ENCODE peak calls at places on chromosomes 6 and 20, in ten cellular contexts. One of them, this sample, is unnamed.
A peak's percentile ranks its signal among the peaks of the same experiment; 100 is the strongest.

GRCh38 chr20:50289581-50289980 is 99.0 kb downstream of the CEBPB start:
- DNase-seq in GM12864: no peak
- DNase-seq in HCT116: no peak
- DNase-seq in stimulated activated CD4-positive, alpha-beta T cell treated with anti-CD3 and anti-CD28 coated beads, Interleukin-4, amount 100 ng/mL, for 24 hours: no peak
- DNase-seq in left cardiac atrium: no peak
- DNase-seq in WTC11: no peak
- DNase-seq in activated gamma-delta T cell treated with anti-CD3 and anti-CD28 coated beads, Interleukin-2, amount 50 U/mL, for 16 hours: no peak
- DNase-seq in KBM-7: no peak
- DNase-seq in effector memory CD8-positive, alpha-beta T cell: no peak
- DNase-seq in astrocyte of the cerebellum: no peak
- DNase-seq in this sample: no peak

GRCh38 chr6:129750390-129750789 is 40.4 kb upstream of the ARHGAP18 start:
- DNase-seq in GM12864: no peak
- DNase-seq in HCT116: no peak
- DNase-seq in stimulated activated CD4-positive, alpha-beta T cell treated with anti-CD3 and anti-CD28 coated beads, Interleukin-4, amount 100 ng/mL, for 24 hours: no peak
- DNase-seq in left cardiac atrium: no peak
- DNase-seq in WTC11: no peak
- DNase-seq in activated gamma-delta T cell treated with anti-CD3 and anti-CD28 coated beads, Interleukin-2, amount 50 U/mL, for 16 hours: no peak
- DNase-seq in KBM-7: no peak
- DNase-seq in effector memory CD8-positive, alpha-beta T cell: no peak
- DNase-seq in astrocyte of the cerebellum: no peak
- DNase-seq in this sample: no peak

GRCh38 chr6:125325586-125325985 is 23.8 kb upstream of the HDDC2 start:
- DNase-seq in GM12864: no peak
- DNase-seq in HCT116: no peak
- DNase-seq in stimulated activated CD4-positive, alpha-beta T cell treated with anti-CD3 and anti-CD28 coated beads, Interleukin-4, amount 100 ng/mL, for 24 hours: no peak
- DNase-seq in left cardiac atrium: no peak
- DNase-seq in WTC11: no peak
- DNase-seq in activated gamma-delta T cell treated with anti-CD3 and anti-CD28 coated beads, Interleukin-2, amount 50 U/mL, for 16 hours: no peak
- DNase-seq in KBM-7: no peak
- DNase-seq in effector memory CD8-positive, alpha-beta T cell: no peak
- DNase-seq in astrocyte of the cerebellum: no peak
- DNase-seq in this sample: no peak

GRCh38 chr20:50957276-50957675 is 1.1 kb downstream of the DPM1 start:
- DNase-seq in GM12864: no peak
- DNase-seq in HCT116: no peak
- DNase-seq in stimulated activated CD4-positive, alpha-beta T cell treated with anti-CD3 and anti-CD28 coated beads, Interleukin-4, amount 100 ng/mL, for 24 hours: no peak
- DNase-seq in left cardiac atrium: no peak
- DNase-seq in WTC11: no peak
- DNase-seq in activated gamma-delta T cell treated with anti-CD3 and anti-CD28 coated beads, Interleukin-2, amount 50 U/mL, for 16 hours: no peak
- DNase-seq in KBM-7: peak; percentile 14
- DNase-seq in effector memory CD8-positive, alpha-beta T cell: no peak
- DNase-seq in astrocyte of the cerebellum: no peak
- DNase-seq in this sample: no peak

GRCh38 chr20:43188861-43189613 is 669 bp downstream of the PTPRT start:
- DNase-seq in GM12864: no peak
- DNase-seq in HCT116: no peak
- DNase-seq in stimulated activated CD4-positive, alpha-beta T cell treated with anti-CD3 and anti-CD28 coated beads, Interleukin-4, amount 100 ng/mL, for 24 hours: no peak
- DNase-seq in left cardiac atrium: no peak
- DNase-seq in WTC11: peak; percentile 30
- DNase-seq in activated gamma-delta T cell treated with anti-CD3 and anti-CD28 coated beads, Interleukin-2, amount 50 U/mL, for 16 hours: no peak
- DNase-seq in KBM-7: no peak
- DNase-seq in effector memory CD8-positive, alpha-beta T cell: no peak
- DNase-seq in astrocyte of the cerebellum: no peak
- DNase-seq in this sample: no peak

GRCh38 chr6:135167617-135168016 is 13.5 kb upstream of the MYB start:
- DNase-seq in GM12864: no peak
- DNase-seq in HCT116: no peak
- DNase-seq in stimulated activated CD4-positive, alpha-beta T cell treated with anti-CD3 and anti-CD28 coated beads, Interleukin-4, amount 100 ng/mL, for 24 hours: no peak
- DNase-seq in left cardiac atrium: no peak
- DNase-seq in WTC11: no peak
- DNase-seq in activated gamma-delta T cell treated with anti-CD3 and anti-CD28 coated beads, Interleukin-2, amount 50 U/mL, for 16 hours: no peak
- DNase-seq in KBM-7: no peak
- DNase-seq in effector memory CD8-positive, alpha-beta T cell: no peak
- DNase-seq in astrocyte of the cerebellum: no peak
- DNase-seq in this sample: no peak

GRCh38 chr6:169701218-169701952 is 444 bp downstream of the WDR27 start:
- DNase-seq in GM12864: no peak
- DNase-seq in HCT116: no peak
- DNase-seq in stimulated activated CD4-positive, alpha-beta T cell treated with anti-CD3 and anti-CD28 coated beads, Interleukin-4, amount 100 ng/mL, for 24 hours: peak; percentile 16
- DNase-seq in left cardiac atrium: no peak
- DNase-seq in WTC11: no peak
- DNase-seq in activated gamma-delta T cell treated with anti-CD3 and anti-CD28 coated beads, Interleukin-2, amount 50 U/mL, for 16 hours: no peak
- DNase-seq in KBM-7: no peak
- DNase-seq in effector memory CD8-positive, alpha-beta T cell: no peak
- DNase-seq in astrocyte of the cerebellum: no peak
- DNase-seq in this sample: no peak

GRCh38 chr20:34222208-34222607 is 19.0 kb upstream of the ASIP start:
- DNase-seq in GM12864: no peak
- DNase-seq in HCT116: no peak
- DNase-seq in stimulated activated CD4-positive, alpha-beta T cell treated with anti-CD3 and anti-CD28 coated beads, Interleukin-4, amount 100 ng/mL, for 24 hours: no peak
- DNase-seq in left cardiac atrium: no peak
- DNase-seq in WTC11: no peak
- DNase-seq in activated gamma-delta T cell treated with anti-CD3 and anti-CD28 coated beads, Interleukin-2, amount 50 U/mL, for 16 hours: no peak
- DNase-seq in KBM-7: no peak
- DNase-seq in effector memory CD8-positive, alpha-beta T cell: no peak
- DNase-seq in astrocyte of the cerebellum: peak; percentile 92
- DNase-seq in this sample: no peak

GRCh38 chr6:16903470-16903869 is 142.2 kb upstream of the ATXN1 start:
- DNase-seq in GM12864: no peak
- DNase-seq in HCT116: no peak
- DNase-seq in stimulated activated CD4-positive, alpha-beta T cell treated with anti-CD3 and anti-CD28 coated beads, Interleukin-4, amount 100 ng/mL, for 24 hours: no peak
- DNase-seq in left cardiac atrium: no peak
- DNase-seq in WTC11: no peak
- DNase-seq in activated gamma-delta T cell treated with anti-CD3 and anti-CD28 coated beads, Interleukin-2, amount 50 U/mL, for 16 hours: no peak
- DNase-seq in KBM-7: peak; percentile 4
- DNase-seq in effector memory CD8-positive, alpha-beta T cell: no peak
- DNase-seq in astrocyte of the cerebellum: no peak
- DNase-seq in this sample: no peak

GRCh38 chr20:23139524-23139923 is 53.4 kb upstream of the CD93 start:
- DNase-seq in GM12864: no peak
- DNase-seq in HCT116: no peak
- DNase-seq in stimulated activated CD4-positive, alpha-beta T cell treated with anti-CD3 and anti-CD28 coated beads, Interleukin-4, amount 100 ng/mL, for 24 hours: no peak
- DNase-seq in left cardiac atrium: no peak
- DNase-seq in WTC11: no peak
- DNase-seq in activated gamma-delta T cell treated with anti-CD3 and anti-CD28 coated beads, Interleukin-2, amount 50 U/mL, for 16 hours: no peak
- DNase-seq in KBM-7: no peak
- DNase-seq in effector memory CD8-positive, alpha-beta T cell: no peak
- DNase-seq in astrocyte of the cerebellum: no peak
- DNase-seq in this sample: no peak